ENCODE peak calls at places on chromosomes 4 and X, in four cellular contexts. One of them, this sample, is unnamed.

GRCh38 chrX:69503835-69504625 is at the start of gene NALF2:
- DNase-seq in nephron progenitor cell: peak
- DNase-seq in AG04450: no peak
- DNase-seq in hepatocyte: peak
- DNase-seq in this sample: peak

GRCh38 chrX:22699591-22700091 is 300.1 kb upstream of the DDX53 start:
- DNase-seq in nephron progenitor cell: no peak
- DNase-seq in AG04450: peak
- DNase-seq in hepatocyte: no peak
- DNase-seq in this sample: no peak

GRCh38 chr4:124537971-124538370 is 174.6 kb downstream of the ANKRD50 start:
- DNase-seq in nephron progenitor cell: no peak
- DNase-seq in AG04450: no peak
- DNase-seq in hepatocyte: no peak
- DNase-seq in this sample: no peak

GRCh38 chrX:23493941-23494374 is 159.3 kb downstream of the PTCHD1 start:
- DNase-seq in nephron progenitor cell: no peak
- DNase-seq in AG04450: no peak
- DNase-seq in hepatocyte: no peak
- DNase-seq in this sample: no peak

GRCh38 chr4:185036842-185037241 is 18.6 kb downstream of the HELT start:
- DNase-seq in nephron progenitor cell: no peak
- DNase-seq in AG04450: no peak
- DNase-seq in hepatocyte: no peak
- DNase-seq in this sample: no peak

GRCh38 chrX:97828454-97828853 is 944.7 kb downstream of the RPA4 start:
- DNase-seq in nephron progenitor cell: no peak
- DNase-seq in AG04450: no peak
- DNase-seq in hepatocyte: no peak
- DNase-seq in this sample: no peak

GRCh38 chrX:108122748-108123147 is 31.2 kb downstream of the ATG4A start:
- DNase-seq in nephron progenitor cell: no peak
- DNase-seq in AG04450: no peak
- DNase-seq in hepatocyte: no peak
- DNase-seq in this sample: no peak

GRCh38 chrX:109889289-109890006 is 113.5 kb upstream of the TMEM164 start:
- DNase-seq in nephron progenitor cell: peak
- DNase-seq in AG04450: no peak
- DNase-seq in hepatocyte: peak
- DNase-seq in this sample: no peak

GRCh38 chr4:188463909-188464308 is 324.7 kb downstream of the TRIML1 start:
- DNase-seq in nephron progenitor cell: no peak
- DNase-seq in AG04450: no peak
- DNase-seq in hepatocyte: no peak
- DNase-seq in this sample: no peak

GRCh38 chrX:17495052-17495451 is 120.1 kb downstream of the NHS start:
- DNase-seq in nephron progenitor cell: no peak
- DNase-seq in AG04450: no peak
- DNase-seq in hepatocyte: no peak
- DNase-seq in this sample: no peak

GRCh38 chrX:15749642-15750610 is 11.9 kb downstream of the CA5B start:
- DNase-seq in nephron progenitor cell: no peak
- DNase-seq in AG04450: no peak
- DNase-seq in hepatocyte: no peak
- DNase-seq in this sample: no peak

GRCh38 chr4:41281038-41281634 is 24.4 kb downstream of the UCHL1 start:
- DNase-seq in nephron progenitor cell: peak
- DNase-seq in AG04450: no peak
- DNase-seq in hepatocyte: peak
- DNase-seq in this sample: no peak

GRCh38 chr4:153488719-153489384 is 22.7 kb downstream of the TMEM131L start:
- DNase-seq in nephron progenitor cell: peak
- DNase-seq in AG04450: no peak
- DNase-seq in hepatocyte: no peak
- DNase-seq in this sample: no peak

GRCh38 chrX:41308884-41309655 is 24.9 kb upstream of the DDX3X start:
- DNase-seq in nephron progenitor cell: no peak
- DNase-seq in AG04450: no peak
- DNase-seq in hepatocyte: no peak
- DNase-seq in this sample: no peak

GRCh38 chrX:41922694-41923171 is 621 bp downstream of the CASK start:
- DNase-seq in nephron progenitor cell: peak
- DNase-seq in AG04450: no peak
- DNase-seq in hepatocyte: peak
- DNase-seq in this sample: peak

GRCh38 chrX:12771445-12772069 is 19.7 kb upstream of the PRPS2 start:
- DNase-seq in nephron progenitor cell: peak
- DNase-seq in AG04450: no peak
- DNase-seq in hepatocyte: peak
- DNase-seq in this sample: peak

GRCh38 chrX:146278381-146278780 is 460.8 kb downstream of the SLITRK2 start:
- DNase-seq in nephron progenitor cell: no peak
- DNase-seq in AG04450: no peak
- DNase-seq in hepatocyte: peak
- DNase-seq in this sample: no peak

GRCh38 chr4:60365176-60365575 is 835.0 kb upstream of the ADGRL3 start:
- DNase-seq in nephron progenitor cell: no peak
- DNase-seq in AG04450: no peak
- DNase-seq in hepatocyte: no peak
- DNase-seq in this sample: no peak

GRCh38 chr4:28490669-28491068 is 1630.0 kb downstream of the STIM2 start:
- DNase-seq in nephron progenitor cell: no peak
- DNase-seq in AG04450: no peak
- DNase-seq in hepatocyte: no peak
- DNase-seq in this sample: no peak

GRCh38 chr4:127463883-127464282 is 168.9 kb upstream of the INTU start:
- DNase-seq in nephron progenitor cell: peak
- DNase-seq in AG04450: no peak
- DNase-seq in hepatocyte: no peak
- DNase-seq in this sample: no peak

GRCh38 chr4:88005086-88005485 is 2.3 kb upstream of the PKD2 start:
- DNase-seq in nephron progenitor cell: no peak
- DNase-seq in AG04450: no peak
- DNase-seq in hepatocyte: no peak
- DNase-seq in this sample: no peak

GRCh38 chr4:21507439-21507838 is 441.1 kb downstream of the KCNIP4 start:
- DNase-seq in nephron progenitor cell: no peak
- DNase-seq in AG04450: no peak
- DNase-seq in hepatocyte: no peak
- DNase-seq in this sample: no peak

GRCh38 chr4:174669278-174669677 is 147.0 kb upstream of the HPGD start:
- DNase-seq in nephron progenitor cell: no peak
- DNase-seq in AG04450: peak
- DNase-seq in hepatocyte: peak
- DNase-seq in this sample: no peak

GRCh38 chr4:80413096-80413495 is 77.6 kb downstream of the CFAP299 start:
- DNase-seq in nephron progenitor cell: no peak
- DNase-seq in AG04450: no peak
- DNase-seq in hepatocyte: peak
- DNase-seq in this sample: no peak

GRCh38 chr4:53128959-53129358 is 236.9 kb downstream of the SCFD2 start:
- DNase-seq in nephron progenitor cell: no peak
- DNase-seq in AG04450: no peak
- DNase-seq in hepatocyte: no peak
- DNase-seq in this sample: no peak

GRCh38 chr4:2246384-2247127 is 4.6 kb upstream of the HAUS3 start:
- DNase-seq in nephron progenitor cell: peak
- DNase-seq in AG04450: no peak
- DNase-seq in hepatocyte: peak
- DNase-seq in this sample: no peak

GRCh38 chr4:54566608-54567007 is 91.1 kb upstream of the KIT start:
- DNase-seq in nephron progenitor cell: no peak
- DNase-seq in AG04450: no peak
- DNase-seq in hepatocyte: no peak
- DNase-seq in this sample: no peak

GRCh38 chr4:60500860-60501259 is 699.3 kb upstream of the ADGRL3 start:
- DNase-seq in nephron progenitor cell: no peak
- DNase-seq in AG04450: no peak
- DNase-seq in hepatocyte: no peak
- DNase-seq in this sample: no peak

GRCh38 chr4:180028682-180029081 is 2214.5 kb upstream of the TENM3 start:
- DNase-seq in nephron progenitor cell: peak
- DNase-seq in AG04450: peak
- DNase-seq in hepatocyte: peak
- DNase-seq in this sample: peak
- TF ChIP-seq CTCF in nephron progenitor cell: peak
- TF ChIP-seq CTCF in AG04450: peak
- TF ChIP-seq CTCF in hepatocyte: peak
- TF ChIP-seq CTCF in this sample: no peak

GRCh38 chr4:18686338-18687039 is 664.9 kb upstream of the LCORL start:
- DNase-seq in nephron progenitor cell: no peak
- DNase-seq in AG04450: no peak
- DNase-seq in hepatocyte: no peak
- DNase-seq in this sample: no peak

GRCh38 chr4:18691431-18692200 is 670.1 kb upstream of the LCORL start:
- DNase-seq in nephron progenitor cell: peak
- DNase-seq in AG04450: no peak
- DNase-seq in hepatocyte: peak
- DNase-seq in this sample: no peak

GRCh38 chr4:18684932-18685331 is 663.4 kb upstream of the LCORL start:
- DNase-seq in nephron progenitor cell: no peak
- DNase-seq in AG04450: no peak
- DNase-seq in hepatocyte: no peak
- DNase-seq in this sample: no peak

GRCh38 chr4:18689308-18689915 is 667.9 kb upstream of the LCORL start:
- DNase-seq in nephron progenitor cell: peak
- DNase-seq in AG04450: peak
- DNase-seq in hepatocyte: peak
- DNase-seq in this sample: peak
- TF ChIP-seq CTCF in nephron progenitor cell: peak
- TF ChIP-seq CTCF in AG04450: peak
- TF ChIP-seq CTCF in hepatocyte: peak
- TF ChIP-seq CTCF in this sample: peak

DNA sequence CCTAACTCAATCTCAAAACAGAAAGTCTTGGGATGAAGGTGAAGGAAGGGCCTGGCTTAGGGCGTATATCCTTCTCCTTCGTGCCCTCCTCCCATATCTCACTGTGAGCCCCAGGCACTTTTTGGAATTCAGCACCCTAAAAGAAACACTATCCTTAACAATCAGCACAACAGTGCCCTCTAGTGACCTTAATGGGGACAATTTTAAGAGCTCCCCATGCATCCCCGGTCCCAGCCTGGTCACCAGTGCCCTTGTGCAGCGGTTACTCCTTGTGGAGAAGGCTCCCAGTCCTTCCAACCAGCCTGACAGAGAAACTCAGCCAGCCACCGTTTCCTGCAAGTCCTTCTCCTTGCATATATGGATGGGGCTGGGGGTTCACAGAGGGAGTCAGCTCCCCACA is 4.2 kb downstream of the PAK3 start:
- DNase-seq in nephron progenitor cell: peak
- DNase-seq in AG04450: no peak
- DNase-seq in hepatocyte: peak
- DNase-seq in this sample: no peak
- TF ChIP-seq CTCF in nephron progenitor cell: peak
- TF ChIP-seq CTCF in AG04450: peak
- TF ChIP-seq CTCF in hepatocyte: peak
- TF ChIP-seq CTCF in this sample: peak

DNA sequence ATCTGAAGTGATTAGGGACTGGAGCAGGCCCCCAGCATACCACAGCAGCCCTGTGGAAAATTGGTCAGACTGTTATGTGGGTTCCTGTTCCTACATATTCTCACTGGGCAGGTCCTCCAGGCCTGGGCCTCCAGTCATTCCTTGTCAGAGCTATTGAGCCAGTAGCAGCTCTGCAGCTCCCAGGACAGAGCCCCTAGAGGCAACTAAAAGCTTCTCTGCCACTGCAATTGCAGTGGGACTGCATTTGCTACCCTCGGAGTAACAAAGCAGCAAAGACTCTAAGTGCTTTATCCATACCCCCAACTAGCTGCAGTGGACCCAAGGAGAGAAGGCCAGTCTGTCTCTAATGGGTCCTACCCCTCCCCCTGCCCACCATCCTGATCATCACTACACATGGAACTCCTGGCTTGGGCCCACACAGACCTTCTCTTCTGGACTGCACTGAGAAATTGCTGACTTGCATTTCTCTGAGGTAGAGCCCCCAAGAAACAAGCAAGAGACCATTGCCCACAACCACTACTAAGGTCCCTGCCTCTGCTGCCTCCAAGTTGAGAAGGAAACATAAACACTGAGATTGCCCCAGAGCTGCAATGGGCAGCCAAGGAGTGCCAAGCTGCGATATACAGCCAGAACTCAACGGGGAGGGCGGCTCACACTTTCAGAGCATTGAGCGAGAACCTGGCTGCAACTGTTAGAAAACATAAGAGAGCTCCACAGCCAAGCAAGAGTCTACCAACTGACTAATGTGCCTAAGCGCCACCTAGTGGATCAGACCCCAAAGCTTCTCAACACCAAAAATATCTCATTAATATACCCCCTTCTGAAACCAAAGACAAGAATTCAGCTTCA is 738.7 kb upstream of the NDST4 start:
- DNase-seq in nephron progenitor cell: peak
- DNase-seq in AG04450: no peak
- DNase-seq in hepatocyte: peak
- DNase-seq in this sample: no peak
- TF ChIP-seq CTCF in nephron progenitor cell: peak
- TF ChIP-seq CTCF in AG04450: no peak
- TF ChIP-seq CTCF in hepatocyte: peak
- TF ChIP-seq CTCF in this sample: peak

This sample was measured in mesothelial cell of epicardium.